ENCODE peak calls at places on chromosomes 4 and X, in nine cellular contexts. B is renal cortical epithelial cell; M is HCEC 1CT; R is hypothalamus; L is activated CD4-positive, alpha-beta memory T cell treated with anti-CD3 and anti-CD28 coated beads for 36 hours; T is CD8-positive, alpha-beta memory T cell; C is OCI-M1; E is brain microvascular endothelial cell; O is ACHN. S is an unnamed sample.

GRCh38 chr4:7411896-7412585 is 22.7 kb downstream of the PSAPL1 start:
- DNase-seq in E (no peak), R (no peak), O (no peak), L (no peak), C (no peak), M (no peak), B (no peak), T (no peak), S (no peak)

GRCh38 chr4:26004290-26004689 is 90.3 kb downstream of the SMIM20 start:
- DNase-seq in L (no peak), B (no peak), E (no peak), M (no peak), T (no peak), C (no peak), R (no peak), O (no peak), S (no peak)

GRCh38 chrX:41332408-41332987 is 1.5 kb upstream of the DDX3X start:
- DNase-seq in B (no peak), L (peak; percentile 44), E (peak; percentile 12), C (peak; percentile 73), O (no peak), R (no peak), T (no peak), M (peak; percentile 49), S (no peak)

GRCh38 chr4:110622841-110623709 is at the start of gene PITX2:
- DNase-seq in L (peak; percentile 79), R (no peak), M (peak; percentile 30), E (peak; percentile 53), C (peak; percentile 86), O (no peak), B (peak; percentile 55), T (no peak), S (no peak)

GRCh38 chrX:102154218-102154860 is 1.4 kb downstream of the BEX5 start:
- DNase-seq in R (no peak), L (peak; percentile 25), T (no peak), O (no peak), B (no peak), C (no peak), E (no peak), M (no peak), S (peak; percentile 0)

GRCh38 chr4:69689530-69690111 is 36.6 kb upstream of the UGT2A1 start:
- DNase-seq in C (peak; percentile 68), L (no peak), M (no peak), B (peak; percentile 46), O (peak; percentile 26), T (no peak), E (no peak), R (no peak), S (no peak)

GRCh38 chr4:163175971-163176958 is 9.6 kb upstream of the NAF1 start:
- DNase-seq in E (no peak), C (no peak), L (no peak), M (no peak), O (no peak), R (no peak), B (no peak), T (no peak), S (no peak)

GRCh38 chr4:53105313-53105712 is 243.2 kb downstream of the RASL11B start:
- DNase-seq in C (no peak), B (no peak), E (no peak), L (no peak), T (no peak), M (no peak), O (no peak), R (no peak), S (no peak)

GRCh38 chrX:130539721-130540321 is 138.0 kb downstream of the RBMX2 start:
- DNase-seq in R (no peak), C (peak; percentile 79), E (peak; percentile 35), T (no peak), M (peak; percentile 50), B (peak; percentile 34), L (peak; percentile 55), O (peak; percentile 34), S (no peak)

GRCh38 chrX:100435726-100436125 is 25.7 kb upstream of the PCDH19 start:
- DNase-seq in M (no peak), E (no peak), R (no peak), O (no peak), C (no peak), T (no peak), B (no peak), L (no peak), S (no peak)

GRCh38 chrX:104351173-104351769 is 96.5 kb upstream of the ESX1 start:
- DNase-seq in B (peak; percentile 96), R (no peak), O (peak; percentile 40), E (peak; percentile 59), T (no peak), M (peak; percentile 79), L (no peak), C (no peak), S (no peak)

GRCh38 chrX:34521563-34521962 is 135.5 kb downstream of the TMEM47 start:
- DNase-seq in B (peak; percentile 46), E (no peak), O (peak; percentile 14), C (no peak), L (no peak), R (no peak), T (no peak), M (no peak), S (no peak)

GRCh38 chr4:182878633-182879495 is 38.3 kb downstream of the DCTD start:
- DNase-seq in L (no peak), E (no peak), O (no peak), C (no peak), R (no peak), M (no peak), B (no peak), T (no peak), S (no peak)

GRCh38 chrX:100413231-100413630 is 3.2 kb upstream of the PCDH19 start:
- DNase-seq in E (peak; percentile 27), T (no peak), M (peak; percentile 8), C (peak; percentile 72), R (no peak), B (peak; percentile 34), L (peak; percentile 30), O (peak; percentile 45), S (no peak)

GRCh38 chr4:88352062-88352461 is 26.6 kb upstream of the HERC6 start:
- DNase-seq in O (peak; percentile 28), L (no peak), C (no peak), R (no peak), E (peak; percentile 37), M (peak; percentile 63), B (peak; percentile 76), T (no peak), S (no peak)